ENCODE peak calls at places on chromosomes 3 and 15, in eight cellular contexts. One of them, this sample, is unnamed.

GRCh38 chr3:4950948-4951347 is 28.3 kb upstream of the BHLHE40 start:
- DNase-seq in globus pallidus: no peak
- DNase-seq in lung microvascular endothelial cell: no peak
- DNase-seq in effector memory CD8-positive, alpha-beta T cell: no peak
- DNase-seq in posterior vena cava: no peak
- DNase-seq in posterior cingulate gyrus: no peak
- DNase-seq in activated T-cell treated with anti-CD3 and anti-CD28 coated beads, Interleukin-2, amount 50 U/mL, for 72 hours: no peak
- DNase-seq in dorsolateral prefrontal cortex: no peak
- DNase-seq in this sample: no peak

GRCh38 chr3:3705090-3705775 is 94.0 kb upstream of the LRRN1 start:
- DNase-seq in globus pallidus: peak
- DNase-seq in lung microvascular endothelial cell: no peak
- DNase-seq in effector memory CD8-positive, alpha-beta T cell: no peak
- DNase-seq in posterior vena cava: no peak
- DNase-seq in posterior cingulate gyrus: peak
- DNase-seq in activated T-cell treated with anti-CD3 and anti-CD28 coated beads, Interleukin-2, amount 50 U/mL, for 72 hours: no peak
- DNase-seq in dorsolateral prefrontal cortex: peak
- DNase-seq in this sample: no peak

GRCh38 chr3:4824948-4825325 is 154.3 kb upstream of the BHLHE40 start:
- DNase-seq in globus pallidus: no peak
- DNase-seq in lung microvascular endothelial cell: peak
- DNase-seq in effector memory CD8-positive, alpha-beta T cell: no peak
- DNase-seq in posterior vena cava: no peak
- DNase-seq in posterior cingulate gyrus: no peak
- DNase-seq in activated T-cell treated with anti-CD3 and anti-CD28 coated beads, Interleukin-2, amount 50 U/mL, for 72 hours: no peak
- DNase-seq in dorsolateral prefrontal cortex: no peak
- DNase-seq in this sample: no peak

GRCh38 chr3:77467702-77468407 is 428.0 kb downstream of the ROBO2 start:
- DNase-seq in globus pallidus: no peak
- DNase-seq in lung microvascular endothelial cell: no peak
- DNase-seq in effector memory CD8-positive, alpha-beta T cell: no peak
- DNase-seq in posterior vena cava: no peak
- DNase-seq in posterior cingulate gyrus: no peak
- DNase-seq in activated T-cell treated with anti-CD3 and anti-CD28 coated beads, Interleukin-2, amount 50 U/mL, for 72 hours: no peak
- DNase-seq in dorsolateral prefrontal cortex: no peak
- DNase-seq in this sample: no peak

GRCh38 chr3:11661052-11661656 is 17.4 kb upstream of the VGLL4 start:
- DNase-seq in globus pallidus: no peak
- DNase-seq in lung microvascular endothelial cell: peak
- DNase-seq in effector memory CD8-positive, alpha-beta T cell: no peak
- DNase-seq in posterior vena cava: no peak
- DNase-seq in posterior cingulate gyrus: no peak
- DNase-seq in activated T-cell treated with anti-CD3 and anti-CD28 coated beads, Interleukin-2, amount 50 U/mL, for 72 hours: no peak
- DNase-seq in dorsolateral prefrontal cortex: no peak
- DNase-seq in this sample: no peak

GRCh38 chr15:67042490-67043181 is 22.8 kb upstream of the SMAD3 start:
- DNase-seq in globus pallidus: no peak
- DNase-seq in lung microvascular endothelial cell: peak
- DNase-seq in effector memory CD8-positive, alpha-beta T cell: no peak
- DNase-seq in posterior vena cava: no peak
- DNase-seq in posterior cingulate gyrus: peak
- DNase-seq in activated T-cell treated with anti-CD3 and anti-CD28 coated beads, Interleukin-2, amount 50 U/mL, for 72 hours: no peak
- DNase-seq in dorsolateral prefrontal cortex: peak
- DNase-seq in this sample: no peak

GRCh38 chr3:100087203-100087602 is 27.1 kb downstream of the FILIP1L start:
- DNase-seq in globus pallidus: no peak
- DNase-seq in lung microvascular endothelial cell: peak
- DNase-seq in effector memory CD8-positive, alpha-beta T cell: no peak
- DNase-seq in posterior vena cava: no peak
- DNase-seq in posterior cingulate gyrus: no peak
- DNase-seq in activated T-cell treated with anti-CD3 and anti-CD28 coated beads, Interleukin-2, amount 50 U/mL, for 72 hours: peak
- DNase-seq in dorsolateral prefrontal cortex: no peak
- DNase-seq in this sample: no peak

GRCh38 chr3:18660059-18660458 is 234.9 kb upstream of the SATB1 start:
- DNase-seq in globus pallidus: no peak
- DNase-seq in lung microvascular endothelial cell: no peak
- DNase-seq in effector memory CD8-positive, alpha-beta T cell: no peak
- DNase-seq in posterior vena cava: no peak
- DNase-seq in posterior cingulate gyrus: no peak
- DNase-seq in activated T-cell treated with anti-CD3 and anti-CD28 coated beads, Interleukin-2, amount 50 U/mL, for 72 hours: no peak
- DNase-seq in dorsolateral prefrontal cortex: no peak
- DNase-seq in this sample: no peak

GRCh38 chr15:52348056-52348745 is 52.6 kb upstream of the MYO5C start:
- DNase-seq in globus pallidus: no peak
- DNase-seq in lung microvascular endothelial cell: no peak
- DNase-seq in effector memory CD8-positive, alpha-beta T cell: no peak
- DNase-seq in posterior vena cava: no peak
- DNase-seq in posterior cingulate gyrus: no peak
- DNase-seq in activated T-cell treated with anti-CD3 and anti-CD28 coated beads, Interleukin-2, amount 50 U/mL, for 72 hours: no peak
- DNase-seq in dorsolateral prefrontal cortex: no peak
- DNase-seq in this sample: no peak

GRCh38 chr3:37863949-37864822 is 2.5 kb downstream of the CTDSPL start:
- DNase-seq in globus pallidus: no peak
- DNase-seq in lung microvascular endothelial cell: peak
- DNase-seq in effector memory CD8-positive, alpha-beta T cell: no peak
- DNase-seq in posterior vena cava: no peak
- DNase-seq in posterior cingulate gyrus: peak
- DNase-seq in activated T-cell treated with anti-CD3 and anti-CD28 coated beads, Interleukin-2, amount 50 U/mL, for 72 hours: no peak
- DNase-seq in dorsolateral prefrontal cortex: no peak
- DNase-seq in this sample: no peak

GRCh38 chr3:122519693-122520092 is 5.0 kb upstream of the KPNA1 start:
- DNase-seq in globus pallidus: no peak
- DNase-seq in lung microvascular endothelial cell: no peak
- DNase-seq in effector memory CD8-positive, alpha-beta T cell: no peak
- DNase-seq in posterior vena cava: no peak
- DNase-seq in posterior cingulate gyrus: no peak
- DNase-seq in activated T-cell treated with anti-CD3 and anti-CD28 coated beads, Interleukin-2, amount 50 U/mL, for 72 hours: no peak
- DNase-seq in dorsolateral prefrontal cortex: no peak
- DNase-seq in this sample: no peak

GRCh38 chr3:157452097-157452496 is 15.4 kb downstream of the PTX3 start:
- DNase-seq in globus pallidus: no peak
- DNase-seq in lung microvascular endothelial cell: no peak
- DNase-seq in effector memory CD8-positive, alpha-beta T cell: no peak
- DNase-seq in posterior vena cava: no peak
- DNase-seq in posterior cingulate gyrus: no peak
- DNase-seq in activated T-cell treated with anti-CD3 and anti-CD28 coated beads, Interleukin-2, amount 50 U/mL, for 72 hours: no peak
- DNase-seq in dorsolateral prefrontal cortex: no peak
- DNase-seq in this sample: no peak

GRCh38 chr3:119647843-119648575 is 12.4 kb downstream of the POPDC2 start:
- DNase-seq in globus pallidus: no peak
- DNase-seq in lung microvascular endothelial cell: peak
- DNase-seq in effector memory CD8-positive, alpha-beta T cell: no peak
- DNase-seq in posterior vena cava: peak
- DNase-seq in posterior cingulate gyrus: no peak
- DNase-seq in activated T-cell treated with anti-CD3 and anti-CD28 coated beads, Interleukin-2, amount 50 U/mL, for 72 hours: no peak
- DNase-seq in dorsolateral prefrontal cortex: no peak
- DNase-seq in this sample: no peak

GRCh38 chr3:187777331-187778046 is 32.2 kb upstream of the BCL6 start:
- DNase-seq in globus pallidus: peak
- DNase-seq in lung microvascular endothelial cell: peak
- DNase-seq in effector memory CD8-positive, alpha-beta T cell: peak
- DNase-seq in posterior vena cava: no peak
- DNase-seq in posterior cingulate gyrus: no peak
- DNase-seq in activated T-cell treated with anti-CD3 and anti-CD28 coated beads, Interleukin-2, amount 50 U/mL, for 72 hours: peak
- DNase-seq in dorsolateral prefrontal cortex: no peak
- DNase-seq in this sample: no peak

GRCh38 chr3:195438371-195438770 is 4.4 kb downstream of the ACAP2 start:
- DNase-seq in globus pallidus: no peak
- DNase-seq in lung microvascular endothelial cell: no peak
- DNase-seq in effector memory CD8-positive, alpha-beta T cell: no peak
- DNase-seq in posterior vena cava: no peak
- DNase-seq in posterior cingulate gyrus: no peak
- DNase-seq in activated T-cell treated with anti-CD3 and anti-CD28 coated beads, Interleukin-2, amount 50 U/mL, for 72 hours: no peak
- DNase-seq in dorsolateral prefrontal cortex: no peak
- DNase-seq in this sample: no peak

GRCh38 chr15:82943176-82943575 is 9.3 kb downstream of the HOMER2 start:
- DNase-seq in globus pallidus: no peak
- DNase-seq in lung microvascular endothelial cell: no peak
- DNase-seq in effector memory CD8-positive, alpha-beta T cell: no peak
- DNase-seq in posterior vena cava: no peak
- DNase-seq in posterior cingulate gyrus: no peak
- DNase-seq in activated T-cell treated with anti-CD3 and anti-CD28 coated beads, Interleukin-2, amount 50 U/mL, for 72 hours: no peak
- DNase-seq in dorsolateral prefrontal cortex: no peak
- DNase-seq in this sample: no peak

GRCh38 chr15:100780208-100780800 is 99.3 kb upstream of the ALDH1A3 start:
- DNase-seq in globus pallidus: no peak
- DNase-seq in lung microvascular endothelial cell: no peak
- DNase-seq in effector memory CD8-positive, alpha-beta T cell: no peak
- DNase-seq in posterior vena cava: no peak
- DNase-seq in posterior cingulate gyrus: peak
- DNase-seq in activated T-cell treated with anti-CD3 and anti-CD28 coated beads, Interleukin-2, amount 50 U/mL, for 72 hours: no peak
- DNase-seq in dorsolateral prefrontal cortex: no peak
- DNase-seq in this sample: no peak

GRCh38 chr15:90839187-90840071 is 29.0 kb upstream of the FURIN start:
- DNase-seq in globus pallidus: peak
- DNase-seq in lung microvascular endothelial cell: no peak
- DNase-seq in effector memory CD8-positive, alpha-beta T cell: no peak
- DNase-seq in posterior vena cava: no peak
- DNase-seq in posterior cingulate gyrus: peak
- DNase-seq in activated T-cell treated with anti-CD3 and anti-CD28 coated beads, Interleukin-2, amount 50 U/mL, for 72 hours: no peak
- DNase-seq in dorsolateral prefrontal cortex: peak
- DNase-seq in this sample: no peak

GRCh38 chr3:151379083-151379734 is 5.3 kb downstream of the P2RY12 start:
- DNase-seq in globus pallidus: no peak
- DNase-seq in lung microvascular endothelial cell: peak
- DNase-seq in effector memory CD8-positive, alpha-beta T cell: no peak
- DNase-seq in posterior vena cava: peak
- DNase-seq in posterior cingulate gyrus: no peak
- DNase-seq in activated T-cell treated with anti-CD3 and anti-CD28 coated beads, Interleukin-2, amount 50 U/mL, for 72 hours: peak
- DNase-seq in dorsolateral prefrontal cortex: no peak
- DNase-seq in this sample: no peak

GRCh38 chr15:34776706-34777105 is 18.6 kb downstream of the ACTC1 start:
- DNase-seq in globus pallidus: no peak
- DNase-seq in lung microvascular endothelial cell: no peak
- DNase-seq in effector memory CD8-positive, alpha-beta T cell: no peak
- DNase-seq in posterior vena cava: no peak
- DNase-seq in posterior cingulate gyrus: no peak
- DNase-seq in activated T-cell treated with anti-CD3 and anti-CD28 coated beads, Interleukin-2, amount 50 U/mL, for 72 hours: no peak
- DNase-seq in dorsolateral prefrontal cortex: no peak
- DNase-seq in this sample: no peak

GRCh38 chr3:156617145-156617544 is 57.2 kb upstream of the TIPARP start:
- DNase-seq in globus pallidus: no peak
- DNase-seq in lung microvascular endothelial cell: no peak
- DNase-seq in effector memory CD8-positive, alpha-beta T cell: no peak
- DNase-seq in posterior vena cava: no peak
- DNase-seq in posterior cingulate gyrus: no peak
- DNase-seq in activated T-cell treated with anti-CD3 and anti-CD28 coated beads, Interleukin-2, amount 50 U/mL, for 72 hours: no peak
- DNase-seq in dorsolateral prefrontal cortex: no peak
- DNase-seq in this sample: no peak

GRCh38 chr3:179272385-179272784 is 21.5 kb upstream of the KCNMB3 start:
- DNase-seq in globus pallidus: no peak
- DNase-seq in lung microvascular endothelial cell: peak
- DNase-seq in effector memory CD8-positive, alpha-beta T cell: no peak
- DNase-seq in posterior vena cava: no peak
- DNase-seq in posterior cingulate gyrus: no peak
- DNase-seq in activated T-cell treated with anti-CD3 and anti-CD28 coated beads, Interleukin-2, amount 50 U/mL, for 72 hours: no peak
- DNase-seq in dorsolateral prefrontal cortex: no peak
- DNase-seq in this sample: no peak

GRCh38 chr3:4976109-4976508 is 3.1 kb upstream of the BHLHE40 start:
- DNase-seq in globus pallidus: no peak
- DNase-seq in lung microvascular endothelial cell: peak
- DNase-seq in effector memory CD8-positive, alpha-beta T cell: no peak
- DNase-seq in posterior vena cava: peak
- DNase-seq in posterior cingulate gyrus: no peak
- DNase-seq in activated T-cell treated with anti-CD3 and anti-CD28 coated beads, Interleukin-2, amount 50 U/mL, for 72 hours: peak
- DNase-seq in dorsolateral prefrontal cortex: no peak
- DNase-seq in this sample: no peak

GRCh38 chr3:70702132-70702531 is 389.7 kb upstream of the MDFIC2 start:
- DNase-seq in globus pallidus: no peak
- DNase-seq in lung microvascular endothelial cell: peak
- DNase-seq in effector memory CD8-positive, alpha-beta T cell: no peak
- DNase-seq in posterior vena cava: no peak
- DNase-seq in posterior cingulate gyrus: no peak
- DNase-seq in activated T-cell treated with anti-CD3 and anti-CD28 coated beads, Interleukin-2, amount 50 U/mL, for 72 hours: no peak
- DNase-seq in dorsolateral prefrontal cortex: no peak
- DNase-seq in this sample: no peak

GRCh38 chr3:24550588-24550987 is 55.9 kb upstream of the THRB start:
- DNase-seq in globus pallidus: no peak
- DNase-seq in lung microvascular endothelial cell: no peak
- DNase-seq in effector memory CD8-positive, alpha-beta T cell: no peak
- DNase-seq in posterior vena cava: no peak
- DNase-seq in posterior cingulate gyrus: no peak
- DNase-seq in activated T-cell treated with anti-CD3 and anti-CD28 coated beads, Interleukin-2, amount 50 U/mL, for 72 hours: no peak
- DNase-seq in dorsolateral prefrontal cortex: no peak
- DNase-seq in this sample: no peak

GRCh38 chr3:71361346-71361745 is 222.2 kb downstream of the FOXP1 start:
- DNase-seq in globus pallidus: no peak
- DNase-seq in lung microvascular endothelial cell: no peak
- DNase-seq in effector memory CD8-positive, alpha-beta T cell: no peak
- DNase-seq in posterior vena cava: no peak
- DNase-seq in posterior cingulate gyrus: no peak
- DNase-seq in activated T-cell treated with anti-CD3 and anti-CD28 coated beads, Interleukin-2, amount 50 U/mL, for 72 hours: no peak
- DNase-seq in dorsolateral prefrontal cortex: no peak
- DNase-seq in this sample: no peak

GRCh38 chr3:166837535-166837934 is 542.6 kb downstream of the ZBBX start:
- DNase-seq in globus pallidus: no peak
- DNase-seq in lung microvascular endothelial cell: no peak
- DNase-seq in effector memory CD8-positive, alpha-beta T cell: no peak
- DNase-seq in posterior vena cava: no peak
- DNase-seq in posterior cingulate gyrus: no peak
- DNase-seq in activated T-cell treated with anti-CD3 and anti-CD28 coated beads, Interleukin-2, amount 50 U/mL, for 72 hours: no peak
- DNase-seq in dorsolateral prefrontal cortex: no peak
- DNase-seq in this sample: no peak

GRCh38 chr3:141840737-141841544 is 35.5 kb upstream of the ATP1B3 start:
- DNase-seq in globus pallidus: no peak
- DNase-seq in lung microvascular endothelial cell: peak
- DNase-seq in effector memory CD8-positive, alpha-beta T cell: no peak
- DNase-seq in posterior vena cava: no peak
- DNase-seq in posterior cingulate gyrus: no peak
- DNase-seq in activated T-cell treated with anti-CD3 and anti-CD28 coated beads, Interleukin-2, amount 50 U/mL, for 72 hours: peak
- DNase-seq in dorsolateral prefrontal cortex: no peak
- DNase-seq in this sample: no peak